ENCODE peak calls at places on chromosomes 2 and 18, in seven cellular contexts. Y is breast epithelium, K is heart left ventricle, V is GM20000, W is AG04450, T is B cell, M is nephron progenitor cell. Z is an unnamed sample.

GRCh38 chr2:102082591-102083586 is 59.7 kb upstream of the IL1R1 start:
- DNase-seq in M (no peak), K (peak), T (no peak), V (peak), W (no peak), Y (no peak), Z (no peak)

GRCh38 chr2:74267068-74267467 is 68.7 kb downstream of the MTHFD2 start:
- DNase-seq in M (no peak), K (no peak), W (no peak), T (no peak), V (peak), Y (no peak), Z (no peak)

GRCh38 chr2:130807659-130808385 is 28.9 kb upstream of the ARHGEF4 start:
- DNase-seq in V (no peak), T (no peak), Y (no peak), W (no peak), K (no peak), M (no peak), Z (no peak)

GRCh38 chr2:216057688-216058193 is 23.9 kb downstream of the PECR start:
- DNase-seq in Y (no peak), T (peak), W (no peak), V (peak), M (no peak), K (no peak), Z (no peak)

GRCh38 chr2:17608251-17608650 is 67.8 kb downstream of the VSNL1 start:
- DNase-seq in T (no peak), M (no peak), K (no peak), V (no peak), Y (no peak), W (no peak), Z (no peak)

GRCh38 chr2:36277146-36277808 is 78.3 kb upstream of the CRIM1 start:
- DNase-seq in M (no peak), K (no peak), Y (no peak), W (peak), T (no peak), V (no peak), Z (no peak)

GRCh38 chr2:142100139-142100873 is 30.5 kb downstream of the LRP1B start:
- DNase-seq in V (no peak), M (no peak), T (no peak), Y (no peak), W (no peak), K (no peak), Z (peak)

GRCh38 chr2:84781942-84782716 is 98.8 kb downstream of the TRABD2A start:
- DNase-seq in M (no peak), V (peak), T (peak), W (no peak), K (no peak), Y (no peak), Z (no peak)

GRCh38 chr2:188444106-188444835 is 152.6 kb downstream of the GULP1 start:
- DNase-seq in K (no peak), V (no peak), M (no peak), Y (no peak), T (no peak), W (no peak), Z (no peak)

GRCh38 chr2:70247364-70248144 is 874 bp downstream of the TIA1 start:
- DNase-seq in M (no peak), T (no peak), W (no peak), K (no peak), Y (no peak), V (no peak), Z (no peak)

GRCh38 chr2:5991305-5991968 is 299.3 kb downstream of the SOX11 start:
- DNase-seq in W (no peak), T (no peak), M (no peak), V (no peak), K (no peak), Y (no peak), Z (no peak)

GRCh38 chr2:128774320-128775063 is 455.8 kb upstream of the HS6ST1 start:
- DNase-seq in W (no peak), K (no peak), Y (peak), M (no peak), T (no peak), V (no peak), Z (no peak)

GRCh38 chr18:45879681-45880655 is 54.5 kb downstream of the SIGLEC15 start:
- DNase-seq in K (peak), T (peak), M (peak), W (peak), V (peak), Y (peak), Z (peak)

GRCh38 chr2:152694161-152694661 is 23.1 kb downstream of the PRPF40A start:
- DNase-seq in V (no peak), K (no peak), T (no peak), W (no peak), Y (no peak), M (no peak), Z (no peak)

GRCh38 chr2:100246163-100247145 is 75.8 kb downstream of the LONRF2 start:
- DNase-seq in W (no peak), T (peak), K (no peak), Y (no peak), V (no peak), M (no peak), Z (no peak)
- TF ChIP-seq CTCF in W (peak), T (peak), K (peak), Y (peak), V (peak), M (peak), Z (peak)

DNA sequence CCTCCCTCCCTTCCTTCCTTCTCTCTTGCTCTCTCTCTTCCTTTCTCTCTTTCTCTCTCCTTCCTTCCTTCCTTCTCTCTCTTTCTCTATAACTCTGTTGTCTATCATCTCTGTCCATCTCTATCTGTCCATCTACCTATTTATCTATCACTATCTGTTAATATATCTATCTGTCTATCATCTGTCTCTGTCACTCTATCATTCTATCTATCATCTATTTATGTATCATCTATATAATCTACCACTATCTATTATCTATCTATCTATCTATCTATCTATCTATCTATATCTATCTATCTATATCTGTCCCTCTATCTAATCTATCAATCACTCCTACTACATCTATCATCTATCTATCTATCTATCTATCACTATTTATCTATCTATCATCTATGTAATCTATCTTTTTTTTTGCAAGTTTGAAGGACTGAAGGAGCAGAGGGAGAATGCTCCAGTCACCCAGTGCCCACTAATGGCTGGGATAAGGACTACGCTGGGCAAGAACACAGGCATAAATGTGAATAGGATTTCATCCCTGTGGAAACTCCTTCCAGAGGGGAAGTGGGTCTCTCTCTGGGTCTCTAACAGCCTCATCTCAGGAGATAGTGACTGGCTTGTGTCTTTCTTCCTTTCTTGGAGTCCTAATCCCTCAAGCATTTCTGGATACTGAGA is 427.0 kb downstream of the LPIN1 start:
- DNase-seq in W (no peak), V (no peak), M (no peak), T (no peak), K (no peak), Y (no peak), Z (no peak)
- TF ChIP-seq CTCF in W (peak), V (no peak), M (no peak), T (peak), K (no peak), Y (no peak), Z (no peak)

DNA sequence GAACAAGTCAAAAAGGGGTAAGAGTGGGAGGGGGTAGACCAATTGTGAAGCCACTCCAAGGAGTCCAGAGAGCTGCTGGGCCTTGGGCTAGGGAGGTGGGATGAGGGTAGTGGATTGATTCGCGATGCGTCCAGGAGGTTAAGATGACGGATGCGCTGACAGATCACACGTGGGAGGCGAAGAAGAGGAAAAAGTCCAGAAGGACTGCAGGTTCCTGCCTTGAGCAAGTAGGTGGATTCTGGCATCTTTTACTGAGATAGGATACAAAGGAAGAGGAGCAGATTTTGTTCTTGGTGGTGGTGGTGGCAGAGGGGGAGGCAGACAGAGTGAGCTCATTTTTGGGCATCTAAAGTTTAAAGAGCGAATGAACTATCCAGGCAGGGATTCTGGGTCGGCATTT is 76.5 kb downstream of the KCTD1 start:
- DNase-seq in T (no peak), W (no peak), V (no peak), K (no peak), Y (no peak), M (no peak), Z (no peak)
- TF ChIP-seq CTCF in T (no peak), W (no peak), V (no peak), K (no peak), Y (no peak), M (no peak), Z (no peak)

GRCh38 chr2:163613155-163613554 is 122.7 kb downstream of the FIGN start:
- DNase-seq in K (no peak), Y (no peak), M (no peak), W (no peak), T (no peak), V (no peak), Z (no peak)

GRCh38 chr2:163607630-163608029 is 128.2 kb downstream of the FIGN start:
- DNase-seq in M (no peak), V (no peak), Y (no peak), W (no peak), T (no peak), K (no peak), Z (no peak)

GRCh38 chr2:163612332-163612731 is 123.5 kb downstream of the FIGN start:
- DNase-seq in T (no peak), V (no peak), Y (no peak), K (no peak), W (no peak), M (no peak), Z (no peak)

GRCh38 chr2:163610817-163611556 is 124.8 kb downstream of the FIGN start:
- DNase-seq in M (no peak), Y (no peak), W (no peak), K (no peak), V (peak), T (no peak), Z (peak)

GRCh38 chr2:163611557-163611906 is 124.3 kb downstream of the FIGN start:
- DNase-seq in V (no peak), Y (no peak), W (no peak), T (no peak), K (no peak), M (no peak), Z (no peak)
- TF ChIP-seq CTCF in V (no peak), Y (peak), W (no peak), T (no peak), K (no peak), M (no peak), Z (no peak)

DNA sequence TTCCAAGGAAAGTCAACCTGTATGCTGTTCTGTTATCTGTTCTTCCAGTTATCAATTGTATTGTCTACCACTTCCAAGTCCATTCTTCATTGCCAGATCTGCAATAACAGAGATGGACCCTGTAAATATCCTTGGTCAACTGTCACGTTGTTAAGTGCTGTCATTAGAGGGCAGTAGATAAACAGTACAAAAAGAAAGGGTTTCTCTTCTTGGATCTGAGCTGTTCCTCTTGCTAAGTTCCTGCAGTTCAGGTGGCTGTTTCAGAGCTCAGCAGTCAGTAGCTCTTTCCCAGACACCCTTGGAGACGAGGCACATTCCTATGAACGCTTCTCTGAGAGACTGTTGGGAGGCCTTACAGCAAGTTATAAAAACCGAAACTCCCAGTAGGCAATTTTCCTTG is 957.1 kb upstream of the CHAC2 start:
- DNase-seq in M (no peak), V (peak), T (no peak), Y (no peak), W (no peak), K (no peak), Z (no peak)
- TF ChIP-seq CTCF in M (no peak), V (no peak), T (no peak), Y (peak), W (peak), K (peak), Z (no peak)

DNA sequence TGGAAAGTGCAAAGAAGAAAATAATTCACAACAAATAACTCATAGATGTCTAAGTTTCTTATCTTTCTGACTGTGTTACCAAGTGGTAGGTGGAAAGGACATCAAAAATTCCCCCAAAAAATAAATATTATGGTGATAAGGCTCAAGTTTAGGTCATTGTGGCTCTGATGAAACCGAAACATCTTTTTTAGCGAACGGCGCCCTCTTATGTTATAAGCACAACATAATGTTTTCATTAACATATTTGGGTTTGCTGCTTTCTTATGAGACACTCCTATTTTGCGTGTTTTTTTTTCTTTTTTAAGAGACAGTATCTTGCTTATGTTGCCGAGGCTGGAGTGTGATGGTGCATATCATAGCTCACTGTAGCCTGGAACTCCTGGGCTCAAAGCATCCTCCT is 38.6 kb upstream of the SLC35G4 start:
- DNase-seq in T (no peak), W (no peak), Y (no peak), M (no peak), K (no peak), V (no peak), Z (no peak)
- TF ChIP-seq CTCF in T (no peak), W (peak), Y (no peak), M (peak), K (no peak), V (no peak), Z (peak)

GRCh38 chr2:79935771-79936657 is 368.5 kb downstream of the LRRTM1 start:
- DNase-seq in T (no peak), K (peak), Y (no peak), V (peak), W (peak), M (peak), Z (peak)
- TF ChIP-seq CTCF in T (no peak), K (peak), Y (peak), V (peak), W (peak), M (peak), Z (peak)

GRCh38 chr18:13823707-13824395 is at the start of gene MC5R:
- DNase-seq in Y (no peak), K (peak), T (no peak), W (no peak), M (peak), V (peak), Z (peak)
- TF ChIP-seq CTCF in Y (peak), K (peak), T (peak), W (peak), M (peak), V (peak), Z (peak)

DNA sequence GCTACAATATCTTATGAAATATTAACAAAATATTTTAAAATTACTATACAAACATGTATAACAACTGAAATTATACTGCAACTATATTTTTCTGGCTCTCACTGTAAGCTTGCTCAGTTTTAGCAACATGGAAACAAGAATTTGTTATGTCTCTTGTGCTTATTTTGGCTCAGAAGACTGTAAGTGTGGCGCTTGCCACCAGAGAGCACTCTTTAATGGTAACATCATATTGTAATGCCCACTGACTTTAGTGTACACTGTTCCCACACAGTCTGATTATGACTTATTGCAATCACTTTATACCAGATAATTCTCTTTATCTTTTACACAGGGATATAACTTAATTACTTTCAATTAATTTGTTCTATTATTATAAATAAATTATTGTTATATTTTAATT is 1500.6 kb upstream of the TMEFF2 start:
- DNase-seq in T (no peak), Y (no peak), V (no peak), W (no peak), M (no peak), K (no peak), Z (peak)
- TF ChIP-seq CTCF in T (no peak), Y (no peak), V (peak), W (no peak), M (peak), K (no peak), Z (peak)

Z was measured in glutamatergic neuron.